ENCODE peak calls at places on chromosomes 7 and 10, in six cellular contexts. D is Calu3, Y is GM20000, U is endothelial cell, E is type B pancreatic cell, Z is fibroblast of pulmonary artery. L is an unnamed sample.

GRCh38 chr10:27611209-27611608 is 107.1 kb downstream of the RAB18 start:
- DNase-seq in Z (no peak), D (no peak), E (no peak), U (no peak), Y (no peak), L (no peak)

GRCh38 chr7:127974611-127975010 is 56.6 kb downstream of the LRRC4 start:
- DNase-seq in E (no peak), D (no peak), Y (no peak), Z (no peak), U (no peak), L (no peak)

GRCh38 chr7:116678812-116679211 is 6.8 kb downstream of the MET start:
- DNase-seq in Y (no peak), Z (no peak), U (no peak), E (no peak), D (no peak), L (no peak)

GRCh38 chr7:104656467-104656866 is 328.1 kb downstream of the LHFPL3 start:
- DNase-seq in E (no peak), Y (no peak), D (no peak), U (no peak), Z (no peak), L (no peak)

GRCh38 chr7:34207810-34208209 is 302.5 kb downstream of the BMPER start:
- DNase-seq in D (no peak), E (no peak), Y (no peak), U (no peak), Z (no peak), L (no peak)

GRCh38 chr10:35304649-35305048 is 31.7 kb upstream of the CCNY start:
- DNase-seq in D (no peak), Z (no peak), E (no peak), U (no peak), Y (no peak), L (peak; percentile 19)

GRCh38 chr10:60186315-60187071 is 203.2 kb downstream of the ANK3 start:
- DNase-seq in Z (peak; percentile 66), D (no peak), Y (no peak), E (no peak), U (no peak), L (no peak)

GRCh38 chr10:3886191-3886590 is 101.2 kb upstream of the KLF6 start:
- DNase-seq in D (peak; percentile 54), Z (peak; percentile 66), Y (no peak), E (no peak), U (no peak), L (no peak)

GRCh38 chr7:77727936-77728701 is 31.9 kb downstream of the RSBN1L start:
- DNase-seq in Z (peak; percentile 47), D (no peak), E (no peak), Y (no peak), U (peak; percentile 16), L (no peak)

GRCh38 chr7:69864283-69864682 is 266.0 kb downstream of the AUTS2 start:
- DNase-seq in Y (no peak), U (no peak), D (no peak), E (no peak), Z (no peak), L (no peak)

GRCh38 chr10:80154978-80155695 is 22.6 kb downstream of the PLAC9 start:
- DNase-seq in Z (peak; percentile 90), U (no peak), D (no peak), Y (no peak), E (no peak), L (no peak)

GRCh38 chr10:329361-330099 is 194.3 kb downstream of the ZMYND11 start:
- DNase-seq in U (no peak), Y (no peak), D (peak; percentile 83), Z (peak; percentile 94), E (peak; percentile 53), L (peak; percentile 71)

GRCh38 chr7:73701357-73701995 is 18.0 kb downstream of the STX1A start:
- DNase-seq in U (peak; percentile 73), E (no peak), Z (peak; percentile 48), D (peak; percentile 48), Y (peak; percentile 73), L (peak; percentile 51)

GRCh38 chr10:132338876-132339275 is 6.9 kb downstream of the LRRC27 start:
- DNase-seq in Y (no peak), E (no peak), D (no peak), Z (no peak), U (no peak), L (no peak)

GRCh38 chr7:27663989-27664331 is 1.3 kb upstream of the HIBADH start:
- DNase-seq in Z (no peak), D (no peak), E (no peak), U (no peak), Y (no peak), L (no peak)

GRCh38 chr7:27656724-27657123 is 6.0 kb downstream of the HIBADH start:
- DNase-seq in U (no peak), Z (no peak), D (no peak), E (no peak), Y (no peak), L (no peak)

GRCh38 chr7:27662490-27663205 is at the start of gene HIBADH:
- DNase-seq in U (peak; percentile 89), D (peak; percentile 99), Z (peak; percentile 100), E (peak; percentile 94), Y (peak; percentile 97), L (peak; percentile 96)

GRCh38 chr7:27661776-27662489 is 750 bp downstream of the HIBADH start:
- DNase-seq in D (peak; percentile 52), Y (peak; percentile 46), U (no peak), Z (peak; percentile 20), E (no peak), L (peak; percentile 18)
- TF ChIP-seq CTCF in D (no peak), Y (no peak), U (no peak), Z (no peak), E (no peak), L (no peak)

GRCh38 chr7:26368542-26368941 is 76.9 kb downstream of the SNX10 start:
- DNase-seq in D (no peak), Z (peak; percentile 16), Y (no peak), U (no peak), E (no peak), L (no peak)

GRCh38 chr7:26363465-26363864 is 71.8 kb downstream of the SNX10 start:
- DNase-seq in D (no peak), Z (no peak), U (no peak), E (no peak), Y (no peak), L (no peak)

GRCh38 chr7:26365897-26366267 is 74.2 kb downstream of the SNX10 start:
- DNase-seq in E (no peak), Z (no peak), U (no peak), D (no peak), Y (no peak), L (no peak)

GRCh38 chr7:26367219-26367711 is 75.6 kb downstream of the SNX10 start:
- DNase-seq in D (peak; percentile 42), Z (no peak), U (no peak), Y (no peak), E (no peak), L (no peak)

GRCh38 chr7:26365077-26365896 is 73.6 kb downstream of the SNX10 start:
- DNase-seq in D (peak; percentile 73), U (peak; percentile 49), Z (peak; percentile 86), E (no peak), Y (peak; percentile 63), L (peak; percentile 59)
- TF ChIP-seq CTCF in D (peak; percentile 85), U (peak; percentile 61), Z (peak; percentile 71), E (peak; percentile 92), Y (peak; percentile 42), L (peak; percentile 70)

GRCh38 chr7:143384148-143384547 is 3.0 kb downstream of the ZYX start:
- DNase-seq in U (no peak), Y (no peak), E (no peak), Z (peak; percentile 66), D (no peak), L (no peak)
- TF ChIP-seq CTCF in U (no peak), Y (no peak), E (no peak), Z (no peak), D (no peak), L (no peak)

GRCh38 chr7:4845740-4846142 is 16.1 kb downstream of the PAPOLB start:
- DNase-seq in Z (peak; percentile 56), U (peak; percentile 37), Y (no peak), E (no peak), D (no peak), L (no peak)
- TF ChIP-seq CTCF in Z (peak; percentile 52), U (peak; percentile 58), Y (no peak), E (peak; percentile 51), D (no peak), L (peak; percentile 23)

GRCh38 chr10:77501846-77502251 is 135.8 kb downstream of the KCNMA1 start:
- DNase-seq in Z (no peak), D (no peak), Y (no peak), E (no peak), U (no peak), L (peak; percentile 30)

GRCh38 chr10:77504196-77504869 is 133.3 kb downstream of the KCNMA1 start:
- DNase-seq in Z (peak; percentile 66), E (no peak), Y (no peak), D (no peak), U (no peak), L (no peak)

GRCh38 chr10:77498829-77499228 is 138.8 kb downstream of the KCNMA1 start:
- DNase-seq in Y (no peak), U (no peak), Z (no peak), D (no peak), E (no peak), L (no peak)

GRCh38 chr10:77500754-77501151 is 136.9 kb downstream of the KCNMA1 start:
- DNase-seq in E (no peak), D (no peak), Y (no peak), Z (no peak), U (no peak), L (peak; percentile 51)

GRCh38 chr10:77501152-77501845 is 136.3 kb downstream of the KCNMA1 start:
- DNase-seq in D (no peak), Z (peak; percentile 77), U (no peak), E (no peak), Y (no peak), L (peak; percentile 31)
- TF ChIP-seq CTCF in D (no peak), Z (no peak), U (no peak), E (no peak), Y (no peak), L (no peak)

DNA sequence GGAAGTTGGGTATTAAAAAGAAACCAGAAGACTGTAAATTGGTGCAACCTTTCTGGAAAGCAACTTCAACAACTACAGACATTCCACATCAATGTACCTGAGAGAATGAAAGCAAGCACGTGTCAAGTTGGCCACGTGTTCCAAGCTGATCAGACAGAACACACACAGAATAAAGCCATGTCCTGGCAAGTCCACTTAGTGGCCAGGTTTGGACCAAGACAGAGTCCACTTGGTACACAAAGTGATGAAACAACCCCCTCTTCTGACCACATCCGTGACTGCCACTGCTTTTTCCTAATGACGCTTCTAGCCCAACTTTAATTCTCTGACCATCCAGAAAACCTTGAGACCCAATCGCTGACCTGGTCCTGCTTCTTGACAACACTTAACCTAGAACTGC is 109.4 kb downstream of the ABLIM1 start:
- DNase-seq in E (no peak), Z (peak; percentile 83), U (peak; percentile 43), Y (peak; percentile 25), D (peak; percentile 51), L (peak; percentile 39)
- TF ChIP-seq CTCF in E (peak; percentile 75), Z (peak; percentile 72), U (peak; percentile 33), Y (peak; percentile 23), D (peak; percentile 22), L (peak; percentile 42)

DNA sequence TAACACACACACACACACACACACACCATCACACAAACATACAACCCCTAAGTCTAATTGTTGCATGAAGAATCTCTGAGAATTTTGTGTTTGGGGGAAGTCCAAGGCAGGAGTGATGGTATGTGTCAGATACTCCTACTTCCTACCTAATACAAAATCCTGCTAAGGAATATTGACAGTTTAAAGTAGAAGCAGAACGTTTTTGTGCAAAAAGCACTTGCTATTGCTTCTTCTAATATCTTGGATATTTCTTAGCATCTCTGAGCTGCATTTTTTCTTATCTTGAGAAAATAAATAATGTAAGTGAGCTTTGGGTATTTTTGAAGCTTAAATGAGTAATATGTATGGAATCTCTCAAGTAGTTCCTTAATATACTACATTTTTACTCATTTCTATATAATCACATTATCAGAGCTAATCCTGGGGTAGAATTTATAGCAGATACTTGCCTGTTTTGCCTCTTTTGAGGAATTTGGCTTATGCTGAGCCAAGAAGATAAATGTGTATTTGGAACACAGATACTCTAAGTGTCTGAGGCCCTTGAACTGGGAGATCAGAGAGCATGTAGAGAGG is 212.3 kb downstream of the DKK1 start:
- DNase-seq in E (no peak), Y (no peak), Z (peak; percentile 20), D (no peak), U (no peak), L (no peak)
- TF ChIP-seq CTCF in E (no peak), Y (no peak), Z (no peak), D (no peak), U (no peak), L (no peak)

L was measured in activated CD8-positive, alpha-beta T cell treated with anti-CD3 and anti-CD28 coated beads for 36 hours.